ENCODE peak calls at places on chromosomes 4 and X, in five cellular contexts. R, N, L, Q and I are unnamed samples.

GRCh38 chr4:123856689-123857545 is 460.3 kb downstream of the SPRY1 start:
- DNase-seq in R (no peak), N (no peak), L (no peak), Q (peak; percentile 36), I (no peak)

GRCh38 chrX:25596881-25597280 is 541.3 kb upstream of the MAGEB18 start:
- DNase-seq in R (no peak), N (no peak), L (no peak), Q (no peak), I (no peak)

GRCh38 chr4:55611358-55612059 is 19.5 kb upstream of the PDCL2 start:
- DNase-seq in R (no peak), N (no peak), L (no peak), Q (no peak), I (no peak)

GRCh38 chr4:26206981-26207380 is 113.8 kb upstream of the RBPJ start:
- DNase-seq in R (no peak), N (no peak), L (no peak), Q (no peak), I (no peak)

GRCh38 chr4:169252339-169253086 is 18.2 kb downstream of the SH3RF1 start:
- DNase-seq in R (no peak), N (no peak), L (no peak), Q (no peak), I (no peak)

GRCh38 chrX:22795680-22796079 is 204.1 kb upstream of the DDX53 start:
- DNase-seq in R (no peak), N (no peak), L (no peak), Q (no peak), I (no peak)

GRCh38 chrX:43551590-43551989 is 104.5 kb upstream of the MAOA start:
- DNase-seq in R (no peak), N (no peak), L (no peak), Q (no peak), I (no peak)

GRCh38 chr4:184295206-184295605 is 77.5 kb upstream of the ENPP6 start:
- DNase-seq in R (no peak), N (no peak), L (no peak), Q (no peak), I (no peak)

GRCh38 chr4:156584100-156584499 is 387.5 kb downstream of the PDGFC start:
- DNase-seq in R (no peak), N (no peak), L (no peak), Q (no peak), I (no peak)

GRCh38 chrX:154123241-154124219 is 20.5 kb upstream of the OPN1LW start:
- DNase-seq in R (no peak), N (no peak), L (no peak), Q (peak; percentile 33), I (no peak)

GRCh38 chr4:186016796-186017195 is 52.2 kb upstream of the TLR3 start:
- DNase-seq in R (no peak), N (no peak), L (no peak), Q (no peak), I (no peak)

GRCh38 chr4:161546902-161547301 is 616.9 kb downstream of the FSTL5 start:
- DNase-seq in R (no peak), N (no peak), L (no peak), Q (no peak), I (no peak)

GRCh38 chr4:67198757-67199156 is 346.5 kb downstream of the CENPC start:
- DNase-seq in R (no peak), N (no peak), L (no peak), Q (no peak), I (no peak)

GRCh38 chr4:119643306-119644042 is 14.9 kb upstream of the PDE5A start:
- DNase-seq in R (no peak), N (no peak), L (no peak), Q (no peak), I (no peak)

GRCh38 chr4:101025755-101026154 is 321.6 kb downstream of the PPP3CA start:
- DNase-seq in R (no peak), N (no peak), L (no peak), Q (no peak), I (no peak)

GRCh38 chr4:77065382-77065781 is 10.4 kb downstream of the CCNI start:
- DNase-seq in R (no peak), N (no peak), L (no peak), Q (no peak), I (no peak)

GRCh38 chr4:137124278-137124932 is 407.9 kb downstream of the PCDH18 start:
- DNase-seq in R (no peak), N (no peak), L (peak; percentile 53), Q (no peak), I (no peak)

GRCh38 chrX:47706575-47706974 is 47.6 kb upstream of the UXT start:
- DNase-seq in R (no peak), N (no peak), L (no peak), Q (no peak), I (no peak)

GRCh38 chr4:156437666-156438065 is 484.0 kb upstream of the CTSO start:
- DNase-seq in R (no peak), N (no peak), L (no peak), Q (no peak), I (no peak)

GRCh38 chrX:102833136-102833535 is 103.9 kb upstream of the RAB40AL start:
- DNase-seq in R (no peak), N (no peak), L (no peak), Q (no peak), I (no peak)

GRCh38 chr4:109044446-109044845 is 258.0 kb downstream of the COL25A1 start:
- DNase-seq in R (no peak), N (no peak), L (no peak), Q (no peak), I (no peak)

GRCh38 chr4:73859614-73860088 is 6.6 kb downstream of the PF4V1 start:
- DNase-seq in R (no peak), N (no peak), L (no peak), Q (no peak), I (no peak)

DNA sequence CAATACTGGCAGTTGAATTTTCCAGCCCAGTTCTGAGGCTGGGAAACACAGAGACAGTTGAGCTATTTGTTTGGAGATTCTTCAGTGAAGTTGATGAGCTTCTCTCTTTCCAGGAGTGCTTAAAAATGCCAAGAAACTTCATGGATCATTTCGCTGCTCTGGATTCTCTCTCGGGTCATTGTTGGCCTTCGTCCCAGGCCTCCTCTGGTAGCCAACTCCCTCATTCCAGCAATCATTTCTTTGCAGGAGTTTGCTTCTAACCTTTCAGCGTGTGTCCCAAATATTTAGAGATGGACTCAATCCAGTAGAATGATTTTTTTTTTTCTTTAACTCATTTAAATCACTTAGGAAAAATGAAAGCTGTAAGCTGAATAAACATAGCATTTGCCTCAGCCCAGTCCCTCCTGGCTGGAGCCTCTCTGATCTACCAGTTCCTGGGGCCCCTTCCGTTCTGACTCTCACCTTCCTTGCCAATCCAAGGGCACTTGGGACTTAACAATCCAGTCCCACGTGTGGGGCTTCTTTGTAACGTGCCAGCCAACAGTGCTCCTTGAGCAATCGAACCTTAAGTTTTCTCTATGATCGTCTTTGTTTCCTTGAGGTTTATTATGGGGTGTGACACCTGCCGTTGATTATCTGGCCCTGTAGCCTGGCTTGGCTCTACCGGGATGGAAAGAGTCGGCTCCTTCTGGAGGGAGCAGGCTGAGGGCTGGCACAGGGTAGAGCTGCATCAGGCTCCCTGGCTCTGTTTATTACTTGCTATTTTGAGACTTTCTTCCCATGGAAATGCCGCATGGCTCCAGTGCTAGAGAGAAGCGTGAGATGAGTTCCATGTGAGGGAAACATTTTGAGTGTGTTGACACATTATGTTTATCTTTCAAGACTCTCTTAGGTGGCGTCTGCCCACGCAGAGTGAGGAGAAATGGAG is 80.4 kb upstream of the GPC4 start:
- DNase-seq in R (peak; percentile 27), N (peak; percentile 68), L (no peak), Q (peak; percentile 29), I (peak; percentile 89)
- TF ChIP-seq POLR2A in R (no peak), N (no peak), L (no peak), Q (no peak), I (no peak)

GRCh38 chr4:176668324-176668723 is 124.4 kb downstream of the VEGFC start:
- DNase-seq in R (no peak), N (no peak), L (no peak), Q (no peak), I (no peak)
- H3K27ac ChIP-seq in R (no peak overlapping the region), N (no peak overlapping the region), L (no peak overlapping the region), Q (no peak overlapping the region), I (no peak overlapping the region)

GRCh38 chrX:131747173-131747572 is 203.3 kb downstream of the OR13H1 start:
- DNase-seq in R (peak; percentile 79), N (peak; percentile 70), L (no peak), Q (peak; percentile 76), I (peak; percentile 89)

GRCh38 chrX:131752493-131753198 is 208.8 kb downstream of the OR13H1 start:
- DNase-seq in R (peak; percentile 81), N (peak; percentile 85), L (no peak), Q (peak; percentile 84), I (peak; percentile 92)
- TF ChIP-seq POLR2AphosphoS5 in R (no peak), N (no peak), L (no peak), Q (no peak), I (no peak)

DNA sequence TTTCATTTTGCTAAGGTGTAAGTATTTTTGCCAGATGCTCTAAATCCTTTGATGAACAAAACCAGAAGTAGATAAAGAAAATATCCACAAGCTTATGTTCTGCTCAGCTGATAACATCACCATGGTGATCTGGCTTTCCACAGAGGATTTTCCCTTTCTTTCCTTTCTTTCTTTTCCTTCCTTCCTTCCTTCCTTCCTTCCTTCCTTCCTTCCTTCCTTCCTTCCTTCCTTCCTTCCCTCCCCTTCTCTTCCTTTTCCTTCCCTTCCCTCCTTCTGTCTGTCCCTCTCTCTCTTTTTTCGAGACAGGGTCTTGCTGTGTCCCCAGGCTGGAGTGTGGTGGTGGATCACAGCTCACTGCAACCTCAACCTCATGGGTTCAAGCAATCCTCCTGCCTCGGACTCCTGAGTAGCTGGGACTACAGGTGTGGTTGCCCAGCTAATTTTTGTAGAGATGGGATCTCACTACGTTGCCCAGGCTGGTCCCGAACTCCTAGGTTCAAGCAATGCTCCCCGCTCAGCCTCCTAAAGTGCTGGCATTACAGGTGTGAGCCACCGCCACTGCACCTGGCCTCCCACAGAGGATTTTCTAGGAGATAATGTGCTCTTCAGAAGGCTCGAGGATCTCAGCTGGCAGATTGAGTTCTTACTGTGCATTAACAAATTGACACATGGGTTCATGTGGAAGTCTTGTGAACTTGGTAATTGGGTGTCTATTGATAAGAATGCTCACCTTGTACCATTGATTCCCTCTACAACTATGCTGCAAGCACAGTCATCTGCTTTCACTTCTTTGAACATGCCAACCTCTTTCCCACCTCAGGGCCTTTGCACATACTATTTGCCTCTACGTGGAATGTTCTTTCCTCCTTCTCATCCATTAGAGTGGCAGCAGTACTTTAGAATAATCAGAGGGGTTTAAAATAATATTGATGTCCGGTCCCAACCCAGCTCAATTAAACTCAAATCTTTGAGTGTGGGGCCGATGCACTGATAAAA is 1.4 kb upstream of the RHOH start:
- DNase-seq in R (no peak), N (no peak), L (no peak), Q (no peak), I (no peak)
- TF ChIP-seq POLR2A in R (no peak), N (no peak), L (no peak), Q (no peak), I (no peak)

DNA sequence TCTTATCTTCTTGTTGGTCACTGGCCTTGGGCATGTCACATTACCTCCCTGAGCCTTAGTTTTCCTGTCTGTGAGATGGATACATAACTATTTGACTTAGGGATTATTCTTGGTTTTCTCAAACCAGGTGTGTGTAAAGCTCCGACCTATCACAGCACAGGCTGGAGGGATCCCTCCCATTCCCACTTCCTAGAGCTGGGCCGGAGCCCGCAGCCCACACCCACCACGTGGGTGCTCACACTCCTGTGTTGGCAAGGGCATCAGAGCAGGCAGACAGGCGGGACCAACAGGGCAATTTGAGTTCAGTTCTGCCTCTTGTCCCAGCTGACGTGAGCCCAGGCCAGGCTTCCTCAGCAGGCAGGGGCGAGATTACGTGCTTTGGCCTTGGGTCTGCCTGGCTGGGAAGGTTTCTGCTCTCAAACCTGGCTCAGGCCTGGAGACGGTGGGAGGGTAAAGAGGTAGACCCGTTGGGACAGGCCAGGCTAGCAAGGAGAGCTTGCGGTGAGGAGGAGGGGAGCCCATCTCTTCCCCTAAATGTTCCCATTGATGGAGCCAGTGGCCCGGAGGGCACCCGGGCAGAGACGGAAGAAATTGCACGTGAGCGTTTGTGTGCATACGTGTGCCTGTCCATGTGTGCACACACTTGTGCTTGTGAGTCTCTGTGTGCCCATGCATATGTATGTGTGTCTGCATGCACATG is 734 bp upstream of the SH3TC1 start:
- DNase-seq in R (peak; percentile 43), N (no peak), L (no peak), Q (peak; percentile 62), I (no peak)
- H3K27ac ChIP-seq in R (peak overlapping the region; percentile 72), N (peak overlapping the region; percentile 65), L (peak overlapping the region; percentile 67), Q (peak overlapping the region; percentile 87), I (peak overlapping the region; percentile 49)